ENCODE peak calls at places on chromosomes 16 and 17, in nine cellular contexts. F is GM23248, V is AG04450, W is gastrocnemius medialis, S is RWPE1, Y is H9, A is psoas muscle, M is PC-9, Z is colonic mucosa. D is an unnamed sample.

GRCh38 chr16:79721186-79721745 is 120.7 kb upstream of the MAF start:
- DNase-seq in F (no peak), V (no peak), W (no peak), S (no peak), Y (no peak), A (no peak), M (no peak), Z (peak; percentile 43), D (no peak)

GRCh38 chr17:79008666-79009387 is 737 bp downstream of the CANT1 start:
- DNase-seq in F (no peak), V (no peak), W (peak; percentile 12), S (no peak), Y (no peak), A (no peak), M (no peak), Z (peak; percentile 49), D (no peak)

GRCh38 chr16:54928016-54928356 is 2.7 kb upstream of the IRX5 start:
- DNase-seq in F (peak; percentile 75), V (no peak), W (no peak), S (no peak), Y (no peak), A (no peak), M (peak; percentile 38), Z (no peak), D (no peak)

GRCh38 chr16:2339521-2340484 is 725 bp downstream of the ABCA3 start:
- DNase-seq in F (peak; percentile 54), V (no peak), W (peak; percentile 25), S (peak; percentile 45), Y (peak; percentile 63), A (peak; percentile 79), M (no peak), Z (peak; percentile 62), D (peak; percentile 8)

GRCh38 chr17:44069974-44070454 is 521 bp upstream of the G6PC3 start:
- DNase-seq in F (peak; percentile 62), V (no peak), W (no peak), S (peak; percentile 48), Y (peak; percentile 70), A (no peak), M (peak; percentile 53), Z (no peak), D (no peak)

GRCh38 chr16:15572329-15573001 is 70.5 kb downstream of the MARF1 start:
- DNase-seq in F (peak; percentile 78), V (peak; percentile 20), W (no peak), S (no peak), Y (no peak), A (no peak), M (peak; percentile 69), Z (peak; percentile 61), D (no peak)

GRCh38 chr17:78667741-78668640 is 90.8 kb upstream of the DNAH17 start:
- DNase-seq in F (no peak), V (no peak), W (no peak), S (no peak), Y (no peak), A (no peak), M (no peak), Z (no peak), D (no peak)

GRCh38 chr16:17638134-17638533 is 167.4 kb upstream of the XYLT1 start:
- DNase-seq in F (no peak), V (no peak), W (no peak), S (no peak), Y (no peak), A (no peak), M (no peak), Z (no peak), D (no peak)

GRCh38 chr17:57880086-57880456 is 30.2 kb upstream of the MRPS23 start:
- DNase-seq in F (no peak), V (no peak), W (no peak), S (peak; percentile 39), Y (no peak), A (no peak), M (no peak), Z (no peak), D (no peak)

GRCh38 chr17:79788455-79788854 is 8.4 kb downstream of the CBX8 start:
- DNase-seq in F (no peak), V (no peak), W (no peak), S (no peak), Y (no peak), A (no peak), M (no peak), Z (no peak), D (no peak)

GRCh38 chr17:42778570-42778969 is 1.8 kb upstream of the WNK4 start:
- DNase-seq in F (no peak), V (no peak), W (no peak), S (no peak), Y (no peak), A (no peak), M (no peak), Z (no peak), D (no peak)

GRCh38 chr17:42781639-42782401 is 1.4 kb downstream of the WNK4 start:
- DNase-seq in F (peak; percentile 64), V (no peak), W (no peak), S (no peak), Y (no peak), A (no peak), M (no peak), Z (no peak), D (no peak)

GRCh38 chr17:42779304-42779941 is 987 bp upstream of the WNK4 start:
- DNase-seq in F (no peak), V (no peak), W (no peak), S (no peak), Y (no peak), A (no peak), M (no peak), Z (peak; percentile 55), D (no peak)

GRCh38 chr17:42780816-42781638 is 617 bp downstream of the WNK4 start:
- DNase-seq in F (peak; percentile 60), V (no peak), W (no peak), S (no peak), Y (peak; percentile 37), A (no peak), M (no peak), Z (no peak), D (no peak)

GRCh38 chr17:42779942-42780815 is at the start of gene WNK4:
- DNase-seq in F (peak; percentile 67), V (no peak), W (no peak), S (no peak), Y (peak; percentile 79), A (no peak), M (no peak), Z (peak; percentile 89), D (no peak)
- H3K27ac ChIP-seq in F (peak within 1 kb of the TSS; percentile 40), V (peak within 1 kb of the TSS; percentile 47), W (no peak within 1 kb of the TSS), S (peak within 1 kb of the TSS; percentile 49), Y (no peak within 1 kb of the TSS), A (no peak within 1 kb of the TSS), M (no peak within 1 kb of the TSS), Z (peak within 1 kb of the TSS; percentile 88), D (peak within 1 kb of the TSS; percentile 40)

DNA sequence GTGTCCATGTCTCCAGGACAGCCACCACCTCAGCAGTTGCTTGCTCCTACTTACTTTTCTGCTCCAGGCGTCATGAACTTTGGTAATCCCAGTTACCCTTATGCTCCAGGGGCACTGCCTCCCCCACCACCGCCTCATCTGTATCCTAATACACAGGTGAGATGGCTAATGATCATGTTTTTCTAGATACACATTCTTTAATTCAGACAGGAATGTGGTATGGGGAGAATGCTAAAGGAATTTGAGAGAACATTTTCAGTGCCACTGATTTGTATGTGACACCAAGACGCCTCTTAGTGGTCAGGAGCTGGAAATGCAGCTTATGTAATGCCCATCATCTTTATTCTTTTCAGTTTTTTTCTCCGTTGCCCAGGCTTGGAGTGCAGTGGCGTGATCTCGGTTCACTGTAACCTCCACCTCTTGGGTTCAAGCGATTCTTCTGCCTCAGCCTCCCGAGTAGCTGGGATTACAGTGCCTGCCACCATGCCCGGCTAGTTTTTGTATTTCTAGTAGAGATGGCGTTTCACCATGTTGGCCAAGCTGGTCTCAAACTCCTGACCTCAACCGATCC is 8.9 kb upstream of the RAPGEFL1 start:
- DNase-seq in F (peak; percentile 81), V (peak; percentile 41), W (no peak), S (peak; percentile 62), Y (peak; percentile 57), A (no peak), M (peak; percentile 92), Z (peak; percentile 41), D (peak; percentile 55)
- H3K27ac ChIP-seq in F (no peak overlapping the region), V (no peak overlapping the region), W (no peak overlapping the region), S (peak overlapping the region; percentile 54), Y (peak overlapping the region; percentile 18), A (peak overlapping the region; percentile 31), M (no peak overlapping the region), Z (no peak overlapping the region), D (peak overlapping the region; percentile 69)

GRCh38 chr17:72122002-72122310 is 1.1 kb downstream of the SOX9 start:
- DNase-seq in F (peak; percentile 70), V (no peak), W (no peak), S (peak; percentile 42), Y (no peak), A (no peak), M (no peak), Z (no peak), D (no peak)

GRCh38 chr17:72121164-72122001 is 563 bp downstream of the SOX9 start:
- DNase-seq in F (peak; percentile 85), V (no peak), W (peak; percentile 40), S (peak; percentile 42), Y (peak; percentile 73), A (peak; percentile 75), M (no peak), Z (peak; percentile 58), D (no peak)

GRCh38 chr17:72122668-72123495 is 2.1 kb downstream of the SOX9 start:
- DNase-seq in F (peak; percentile 83), V (no peak), W (no peak), S (peak; percentile 20), Y (peak; percentile 67), A (peak; percentile 58), M (no peak), Z (peak; percentile 62), D (no peak)

GRCh38 chr17:72123496-72123963 is 2.7 kb downstream of the SOX9 start:
- DNase-seq in F (no peak), V (no peak), W (no peak), S (no peak), Y (no peak), A (no peak), M (no peak), Z (no peak), D (no peak)

DNA sequence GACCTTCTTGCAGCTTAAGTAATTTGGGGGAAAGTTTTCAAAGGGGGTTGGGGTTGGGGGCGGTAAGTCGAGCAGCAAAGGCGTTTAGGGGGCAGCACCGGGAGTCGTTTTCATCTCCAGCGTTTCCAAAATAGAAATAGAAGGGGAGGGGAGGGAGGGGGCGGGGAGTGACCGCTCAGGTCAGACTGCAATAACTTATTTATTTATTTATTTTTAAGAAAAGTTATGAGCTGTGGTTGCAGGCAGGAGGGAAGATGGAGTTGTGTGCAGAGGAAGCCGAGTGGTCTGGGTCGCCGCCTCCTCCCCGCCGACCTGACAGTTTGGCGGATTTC is 1.5 kb downstream of the SOX9 start:
- DNase-seq in F (no peak), V (no peak), W (no peak), S (no peak), Y (no peak), A (no peak), M (no peak), Z (no peak), D (no peak)
- H3K27ac ChIP-seq in F (peak overlapping the region; percentile 70), V (no peak overlapping the region), W (peak overlapping the region; percentile 88), S (peak overlapping the region; percentile 89), Y (no peak overlapping the region), A (no peak overlapping the region), M (peak overlapping the region; percentile 89), Z (peak overlapping the region; percentile 84), D (no peak overlapping the region)

DNA sequence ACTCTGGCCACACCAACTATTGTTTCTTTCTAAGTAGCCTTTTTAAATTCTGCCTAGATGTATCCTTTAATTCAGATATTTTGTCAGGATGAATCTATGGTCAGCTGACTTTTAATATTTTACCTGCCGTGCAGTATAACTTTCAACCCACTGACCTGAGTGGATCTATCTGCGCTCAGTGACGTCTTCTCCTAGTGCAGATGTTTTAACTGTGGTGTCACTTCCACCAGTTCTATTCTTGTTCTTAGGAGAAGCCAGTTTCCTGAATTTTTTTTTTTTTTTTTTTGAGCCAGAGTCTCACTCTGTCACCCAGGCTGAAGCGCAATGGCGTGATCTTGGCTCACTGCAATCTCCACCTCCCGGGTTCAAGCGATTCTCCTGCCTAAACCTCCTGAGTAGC is 5.0 kb upstream of the TM4SF5 start:
- DNase-seq in F (no peak), V (no peak), W (no peak), S (no peak), Y (no peak), A (no peak), M (no peak), Z (no peak), D (no peak)
- H3K27ac ChIP-seq in F (no peak overlapping the region), V (no peak overlapping the region), W (no peak overlapping the region), S (no peak overlapping the region), Y (no peak overlapping the region), A (no peak overlapping the region), M (no peak overlapping the region), Z (no peak overlapping the region), D (peak overlapping the region; percentile 72)

D was measured in tibial nerve.